ENCODE peak calls at places on chromosomes 7 and 10, in nine cellular contexts. Z is GM23248; P is stimulated activated CD8-positive, alpha-beta memory T cell treated with anti-CD3 and anti-CD28 coated beads, Interleukin-4, amount 100 ng/mL, for 24 hours; L is HTR-8/SVneo; A is ureter; U is T47D; Q is caudate nucleus; I is NCI-H748 treated with DMSO at 0.1 percent for 48 hours; V is SHP77 treated with DMSO at 0.1 percent for 48 hours. O is an unnamed sample.

GRCh38 chr10:5575482-5576153 is 50.9 kb downstream of the CALML3 start:
- DNase-seq in Z (peak), P (no peak), L (no peak), A (no peak), U (no peak), Q (no peak), I (no peak), V (no peak), O (no peak)

GRCh38 chr10:122301811-122302115 is 30.7 kb downstream of the BTBD16 start:
- DNase-seq in Z (no peak), P (no peak), L (no peak), A (no peak), U (no peak), Q (no peak), I (no peak), V (no peak), O (no peak)

GRCh38 chr10:35378547-35379210 is 42.4 kb downstream of the CCNY start:
- DNase-seq in Z (no peak), P (no peak), L (peak), A (no peak), U (no peak), Q (no peak), I (no peak), V (no peak), O (no peak)

GRCh38 chr10:93573051-93573909 is 6.8 kb downstream of the FFAR4 start:
- DNase-seq in Z (no peak), P (no peak), L (no peak), A (no peak), U (no peak), Q (no peak), I (no peak), V (no peak), O (no peak)

GRCh38 chr10:101444058-101444457 is 90.1 kb downstream of the BTRC start:
- DNase-seq in Z (peak), P (no peak), L (no peak), A (no peak), U (no peak), Q (no peak), I (no peak), V (no peak), O (no peak)

GRCh38 chr10:78579995-78580394 is 488.8 kb upstream of the ZMIZ1 start:
- DNase-seq in Z (no peak), P (no peak), L (no peak), A (no peak), U (no peak), Q (peak), I (peak), V (no peak), O (peak)

GRCh38 chr7:149624006-149624405 is 126.4 kb upstream of the ZNF746 start:
- DNase-seq in Z (peak), P (peak), L (peak), A (peak), U (no peak), Q (peak), I (no peak), V (no peak), O (peak)

GRCh38 chr7:25669300-25669781 is 441.1 kb upstream of the NPVF start:
- DNase-seq in Z (no peak), P (no peak), L (no peak), A (no peak), U (no peak), Q (no peak), I (peak), V (no peak), O (no peak)

GRCh38 chr10:71966046-71967004 is 2.1 kb downstream of the CHST3 start:
- DNase-seq in Z (peak), P (no peak), L (peak), A (no peak), U (no peak), Q (no peak), I (no peak), V (no peak), O (no peak)

GRCh38 chr10:70232155-70232858 is 922 bp downstream of the PPA1 start:
- DNase-seq in Z (peak), P (no peak), L (peak), A (no peak), U (peak), Q (peak), I (no peak), V (no peak), O (no peak)

GRCh38 chr7:156585025-156585648 is 55.4 kb upstream of the RNF32 start:
- DNase-seq in Z (no peak), P (no peak), L (no peak), A (no peak), U (no peak), Q (no peak), I (no peak), V (no peak), O (no peak)

GRCh38 chr7:134900430-134900876 is 85.9 kb upstream of the AGBL3 start:
- DNase-seq in Z (no peak), P (no peak), L (no peak), A (no peak), U (no peak), Q (no peak), I (no peak), V (no peak), O (no peak)

GRCh38 chr7:521221-522070 is 1.8 kb upstream of the PDGFA start:
- DNase-seq in Z (peak), P (no peak), L (no peak), A (no peak), U (no peak), Q (no peak), I (peak), V (no peak), O (no peak)

GRCh38 chr7:18401757-18402156 is 93.8 kb upstream of the HDAC9 start:
- DNase-seq in Z (no peak), P (no peak), L (no peak), A (no peak), U (no peak), Q (no peak), I (no peak), V (no peak), O (no peak)

GRCh38 chr7:86867163-86867762 is 192.2 kb downstream of the ELAPOR2 start:
- DNase-seq in Z (no peak), P (no peak), L (no peak), A (no peak), U (no peak), Q (peak), I (no peak), V (no peak), O (no peak)

GRCh38 chr7:71612892-71613291 is 480.9 kb downstream of the GALNT17 start:
- DNase-seq in Z (no peak), P (no peak), L (no peak), A (no peak), U (no peak), Q (no peak), I (no peak), V (no peak), O (no peak)

GRCh38 chr10:16602104-16602735 is 80.5 kb upstream of the C1QL3 start:
- DNase-seq in Z (no peak), P (no peak), L (no peak), A (no peak), U (peak), Q (no peak), I (no peak), V (no peak), O (no peak)

GRCh38 chr7:28165971-28166955 is 14.3 kb downstream of the JAZF1 start:
- DNase-seq in Z (peak), P (no peak), L (peak), A (no peak), U (no peak), Q (no peak), I (no peak), V (no peak), O (no peak)